ENCODE peak calls at places on chromosomes 2 and 18, in eight cellular contexts. O is uterus, G is ovary, E is A549, V is spleen, S is HepG2, Y is adrenal gland, F is thyroid gland. I is an unnamed sample.

GRCh38 chr2:101617188-101617587 is 80.3 kb upstream of the MAP4K4 start:
- DNase-seq in S (peak; percentile 45), G (no peak), O (no peak), E (no peak), F (no peak), V (no peak), Y (no peak), I (no peak)

GRCh38 chr2:2057125-2057721 is 273.9 kb downstream of the MYT1L start:
- DNase-seq in E (no peak), G (no peak), S (no peak), O (peak; percentile 82), V (peak; percentile 83), Y (peak; percentile 63), F (peak; percentile 33), I (peak; percentile 88)

GRCh38 chr2:113124181-113124961 is 3.0 kb upstream of the IL1RN start:
- DNase-seq in S (peak; percentile 23), E (no peak), F (no peak), Y (no peak), V (no peak), O (no peak), G (no peak), I (no peak)

GRCh38 chr2:114085992-114086391 is 196.1 kb downstream of the ACTR3 start:
- DNase-seq in S (no peak), F (no peak), E (no peak), G (no peak), O (no peak), V (no peak), Y (no peak), I (no peak)

GRCh38 chr18:6056171-6056932 is 161.0 kb upstream of the TMEM200C start:
- DNase-seq in G (no peak), F (no peak), V (no peak), Y (no peak), S (peak; percentile 57), O (no peak), E (peak; percentile 5), I (no peak)

GRCh38 chr18:12121175-12122095 is 27.8 kb downstream of the ANKRD62 start:
- DNase-seq in Y (no peak), G (no peak), O (no peak), F (peak; percentile 13), S (peak; percentile 16), E (no peak), V (no peak), I (no peak)

GRCh38 chr18:54392621-54393023 is 34.9 kb downstream of the C18orf54 start:
- DNase-seq in Y (no peak), F (no peak), O (no peak), E (peak; percentile 11), S (peak; percentile 52), G (no peak), V (no peak), I (no peak)

GRCh38 chr2:147433822-147434221 is 411.0 kb upstream of the ACVR2A start:
- DNase-seq in E (no peak), G (no peak), Y (no peak), O (no peak), S (no peak), V (no peak), F (no peak), I (no peak)

GRCh38 chr2:120470041-120470716 is 124.2 kb downstream of the INHBB start:
- DNase-seq in Y (peak; percentile 85), O (peak; percentile 86), S (peak; percentile 95), V (peak; percentile 77), F (peak; percentile 57), G (peak; percentile 84), E (peak; percentile 78), I (peak; percentile 82)

GRCh38 chr2:69619725-69620124 is 23.8 kb downstream of the AAK1 start:
- DNase-seq in O (no peak), G (no peak), Y (no peak), E (no peak), F (peak; percentile 53), S (no peak), V (no peak), I (no peak)

GRCh38 chr2:216404010-216404618 is 8.2 kb upstream of the SMARCAL1 start:
- DNase-seq in E (peak; percentile 20), V (no peak), S (peak; percentile 54), F (peak; percentile 31), Y (no peak), O (no peak), G (no peak), I (no peak)

GRCh38 chr2:219027511-219028055 is 13.7 kb downstream of the CFAP65 start:
- DNase-seq in V (peak; percentile 69), E (no peak), G (no peak), F (no peak), S (no peak), O (no peak), Y (no peak), I (no peak)

GRCh38 chr18:41872206-41872605 is 82.8 kb upstream of the PIK3C3 start:
- DNase-seq in Y (no peak), G (no peak), O (no peak), S (no peak), F (no peak), V (no peak), E (no peak), I (no peak)

GRCh38 chr2:237935740-237936452 is 30.9 kb upstream of the UBE2F start:
- DNase-seq in F (no peak), G (no peak), O (no peak), E (no peak), V (peak; percentile 42), S (no peak), Y (no peak), I (peak; percentile 65)

GRCh38 chr2:86143307-86143706 is 37.3 kb downstream of the PTCD3 start:
- DNase-seq in E (no peak), V (no peak), S (no peak), G (no peak), O (no peak), Y (no peak), F (no peak), I (no peak)

GRCh38 chr2:120809576-120810440 is 74.1 kb downstream of the GLI2 start:
- DNase-seq in F (no peak), V (no peak), S (no peak), G (no peak), O (no peak), E (no peak), Y (no peak), I (no peak)

GRCh38 chr2:66717491-66717890 is 282.6 kb downstream of the MEIS1 start:
- DNase-seq in Y (no peak), O (no peak), G (no peak), E (no peak), V (no peak), S (no peak), F (no peak), I (no peak)

GRCh38 chr2:225190987-225191386 is 148.7 kb upstream of the DOCK10 start:
- DNase-seq in V (no peak), F (no peak), Y (no peak), S (no peak), O (no peak), E (no peak), G (no peak), I (no peak)

GRCh38 chr2:217338306-217338916 is 478.5 kb upstream of the TNP1 start:
- DNase-seq in S (peak; percentile 58), E (no peak), F (no peak), Y (no peak), G (no peak), O (peak; percentile 56), V (no peak), I (no peak)

GRCh38 chr2:55236992-55237543 is 4.6 kb downstream of the RPS27A start:
- DNase-seq in V (no peak), Y (no peak), G (no peak), F (no peak), E (no peak), O (no peak), S (no peak), I (no peak)
- H3K27ac ChIP-seq in V (no peak overlapping the region), Y (no peak overlapping the region), G (no peak overlapping the region), F (no peak overlapping the region), E (no peak overlapping the region), O (no peak overlapping the region), S (no peak overlapping the region), I (no peak overlapping the region)

GRCh38 chr2:9003366-9003615 is 193 bp downstream of the MBOAT2 start:
- DNase-seq in Y (no peak), F (no peak), G (no peak), V (no peak), E (no peak), S (no peak), O (no peak), I (no peak)

GRCh38 chr2:9002313-9002636 is 1.2 kb downstream of the MBOAT2 start:
- DNase-seq in V (no peak), S (no peak), O (no peak), G (no peak), F (no peak), E (no peak), Y (no peak), I (no peak)

GRCh38 chr2:9002637-9003365 is 683 bp downstream of the MBOAT2 start:
- DNase-seq in V (peak; percentile 87), G (peak; percentile 17), F (peak; percentile 12), S (no peak), O (peak; percentile 16), E (no peak), Y (no peak), I (peak; percentile 31)

GRCh38 chr2:9004338-9005204 is 1.1 kb upstream of the MBOAT2 start:
- DNase-seq in Y (no peak), E (peak; percentile 30), O (no peak), V (no peak), F (no peak), G (no peak), S (no peak), I (no peak)

GRCh38 chr2:9003616-9004337 is at the start of gene MBOAT2:
- DNase-seq in O (peak; percentile 86), G (peak; percentile 86), Y (peak; percentile 66), F (peak; percentile 87), S (no peak), V (peak; percentile 94), E (peak; percentile 96), I (peak; percentile 91)
- TF ChIP-seq POLR2A in O (peak; percentile 71), G (peak; percentile 61), Y (no peak), F (peak; percentile 89), S (no peak), V (no peak), E (peak; percentile 97), I (peak; percentile 73)

DNA sequence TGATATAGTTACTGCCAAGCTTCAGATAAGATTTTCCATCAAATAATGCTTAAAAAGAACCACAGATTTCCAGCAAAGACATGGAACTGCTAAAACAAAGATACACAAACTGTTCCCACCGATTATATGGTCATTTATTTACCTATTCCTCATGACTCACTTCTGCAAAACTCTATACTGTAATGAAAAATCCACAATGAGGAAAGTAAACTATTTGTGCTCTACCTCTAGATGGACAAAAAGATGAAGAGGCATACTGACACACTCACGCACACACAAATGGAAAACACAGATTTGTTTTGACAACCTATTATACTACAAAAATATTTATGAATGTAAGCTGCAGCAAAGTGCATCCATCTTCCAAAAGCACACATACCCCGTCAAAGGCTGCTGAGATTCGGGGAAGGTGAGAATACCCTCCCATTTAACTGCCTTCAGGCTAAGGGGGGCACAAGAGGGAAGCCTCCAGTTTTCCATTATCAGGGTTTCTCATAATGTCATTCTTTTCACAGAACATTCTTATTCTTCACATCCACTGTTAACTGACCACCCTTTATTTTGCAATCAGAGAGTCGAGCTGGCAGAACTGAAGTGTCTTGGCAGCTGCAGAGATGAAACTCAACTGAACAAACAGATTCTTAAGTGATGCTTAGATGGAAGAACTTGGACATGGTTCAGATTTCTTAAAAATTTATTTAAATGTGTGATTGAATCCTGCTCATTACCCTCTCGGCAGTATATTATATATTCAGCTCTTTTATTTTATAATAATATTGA is 115.9 kb upstream of the TANK start:
- DNase-seq in V (no peak), F (peak; percentile 44), G (peak; percentile 23), E (no peak), Y (peak; percentile 17), S (no peak), O (no peak), I (no peak)
- H3K27ac ChIP-seq in V (no peak overlapping the region), F (no peak overlapping the region), G (no peak overlapping the region), E (no peak overlapping the region), Y (no peak overlapping the region), S (no peak overlapping the region), O (no peak overlapping the region), I (no peak overlapping the region)

GRCh38 chr18:26656944-26657536 is 108.7 kb upstream of the KCTD1 start:
- DNase-seq in O (peak; percentile 71), S (peak; percentile 6), E (peak; percentile 35), F (peak; percentile 83), V (peak; percentile 91), G (peak; percentile 75), Y (peak; percentile 81), I (peak; percentile 83)
- TF ChIP-seq POLR2A in O (peak; percentile 30), S (no peak), E (peak; percentile 35), F (peak; percentile 86), V (no peak), G (no peak), Y (peak; percentile 78), I (no peak)

I was measured in heart left ventricle.